ENCODE peak calls at places on chromosomes 12 and 14, in five cellular contexts. H is stimulated activated naive B cell treated with anti-CD40 and anti-IgM and Interleukin-4, amounts not matched to agents 10 μg/mL and 1 μg/mL and 100 μg/mL, for 72 hours; X is renal cortical epithelial cell; A is retina; M is choroid plexus epithelial cell. K is an unnamed sample.

GRCh38 chr14:87888136-87888999 is 104.6 kb downstream of the GALC start:
- DNase-seq in H (no peak), X (no peak), A (no peak), M (no peak), K (no peak)

GRCh38 chr12:64522316-64522715 is 70.4 kb downstream of the TBK1 start:
- DNase-seq in H (no peak), X (no peak), A (no peak), M (peak), K (peak)

GRCh38 chr12:127607146-127607725 is 659.7 kb upstream of the TMEM132C start:
- DNase-seq in H (no peak), X (no peak), A (no peak), M (no peak), K (no peak)

GRCh38 chr12:53622724-53623123 is 3.5 kb downstream of the ATF7 start:
- DNase-seq in H (no peak), X (no peak), A (no peak), M (no peak), K (no peak)

GRCh38 chr12:13028825-13029570 is 15.2 kb upstream of the FAM234B start:
- DNase-seq in H (no peak), X (no peak), A (no peak), M (no peak), K (no peak)

GRCh38 chr12:94638521-94638920 is 11.8 kb downstream of the TMCC3 start:
- DNase-seq in H (no peak), X (no peak), A (no peak), M (no peak), K (no peak)

GRCh38 chr14:64061115-64061514 is 208.3 kb downstream of the SYNE2 start:
- DNase-seq in H (no peak), X (no peak), A (no peak), M (no peak), K (no peak)

GRCh38 chr14:51396222-51396815 is 156.3 kb downstream of the TMX1 start:
- DNase-seq in H (no peak), X (peak), A (peak), M (peak), K (peak)

GRCh38 chr12:52271157-52271556 is 3.3 kb upstream of the KRT86 start:
- DNase-seq in H (no peak), X (peak), A (no peak), M (peak), K (no peak)

GRCh38 chr14:55129086-55129427 is at the start of gene LGALS3:
- DNase-seq in H (peak), X (no peak), A (peak), M (peak), K (no peak)

GRCh38 chr14:71488703-71489141 is 443.5 kb upstream of the RGS6 start:
- DNase-seq in H (no peak), X (no peak), A (no peak), M (peak), K (peak)

GRCh38 chr12:124551268-124552144 is 15.9 kb downstream of the NCOR2 start:
- DNase-seq in H (no peak), X (no peak), A (peak), M (peak), K (no peak)

GRCh38 chr14:50929506-50929905 is 14.8 kb downstream of the PYGL start:
- DNase-seq in H (no peak), X (no peak), A (no peak), M (no peak), K (no peak)

GRCh38 chr14:65791551-65791981 is 379.0 kb downstream of the FUT8 start:
- DNase-seq in H (peak), X (peak), A (no peak), M (peak), K (no peak)

GRCh38 chr14:87996276-87996592 is 3.3 kb upstream of the GALC start:
- DNase-seq in H (no peak), X (no peak), A (no peak), M (peak), K (no peak)

K was measured in smooth muscle cell of the brain vasculature.